ENCODE peak calls at places on chromosomes 2 and 18, in eight cellular contexts. C is spleen, G is PC-9, E is GM23338, D is tibial artery, O is astrocyte of the spinal cord, F is stomach, J is epithelial cell of proximal tubule. R is an unnamed sample.
A peak's percentile ranks its signal among the peaks of the same experiment; 100 is the strongest.

GRCh38 chr18:73791081-73791480 is 356.6 kb downstream of the FBXO15 start:
- DNase-seq in C (no peak), G (no peak), E (no peak), D (no peak), O (peak; percentile 66), F (no peak), J (no peak), R (peak; percentile 73)

GRCh38 chr18:78770149-78771139 is 209.2 kb upstream of the SALL3 start:
- DNase-seq in C (no peak), G (no peak), E (peak; percentile 25), D (no peak), O (no peak), F (peak; percentile 20), J (no peak), R (no peak)

GRCh38 chr18:58845913-58846312 is 18.8 kb upstream of the ZNF532 start:
- DNase-seq in C (no peak), G (no peak), E (no peak), D (no peak), O (no peak), F (no peak), J (no peak), R (no peak)

GRCh38 chr2:181657379-181657778 is 474 bp upstream of the CERKL start:
- DNase-seq in C (no peak), G (no peak), E (peak; percentile 57), D (no peak), O (no peak), F (no peak), J (no peak), R (no peak)

GRCh38 chr2:24873619-24874018 is 46.4 kb downstream of the ADCY3 start:
- DNase-seq in C (no peak), G (no peak), E (no peak), D (no peak), O (no peak), F (no peak), J (no peak), R (peak; percentile 64)

GRCh38 chr2:153115141-153115540 is 363.4 kb downstream of the RPRM start:
- DNase-seq in C (no peak), G (no peak), E (no peak), D (no peak), O (no peak), F (no peak), J (no peak), R (no peak)

GRCh38 chr2:46967990-46968647 is 52.5 kb upstream of the MCFD2 start:
- DNase-seq in C (no peak), G (peak; percentile 90), E (no peak), D (peak; percentile 89), O (peak; percentile 87), F (peak; percentile 73), J (peak; percentile 75), R (peak; percentile 98)

GRCh38 chr18:10318686-10318960 is 135.8 kb upstream of the APCDD1 start:
- DNase-seq in C (no peak), G (no peak), E (peak; percentile 8), D (no peak), O (no peak), F (no peak), J (no peak), R (no peak)

GRCh38 chr2:157837851-157838441 is 38.2 kb downstream of the ACVR1 start:
- DNase-seq in C (no peak), G (no peak), E (no peak), D (peak; percentile 23), O (peak; percentile 35), F (no peak), J (no peak), R (peak; percentile 57)

GRCh38 chr2:176093145-176093888 is 796 bp downstream of the HOXD13 start:
- DNase-seq in C (no peak), G (no peak), E (no peak), D (no peak), O (no peak), F (peak; percentile 22), J (no peak), R (no peak)

GRCh38 chr18:79935925-79936324 is 15.5 kb downstream of the SLC66A2 start:
- DNase-seq in C (peak; percentile 35), G (no peak), E (no peak), D (no peak), O (no peak), F (no peak), J (no peak), R (no peak)

GRCh38 chr2:181937473-181937872 is 45.9 kb downstream of the ITPRID2 start:
- DNase-seq in C (no peak), G (no peak), E (no peak), D (no peak), O (no peak), F (no peak), J (no peak), R (peak; percentile 36)

GRCh38 chr2:64049633-64050220 is 30.5 kb upstream of the VPS54 start:
- DNase-seq in C (peak; percentile 78), G (peak; percentile 66), E (peak; percentile 84), D (peak; percentile 58), O (peak; percentile 64), F (peak; percentile 61), J (no peak), R (peak; percentile 82)

GRCh38 chr18:68693091-68693815 is 21.7 kb downstream of the TMX3 start:
- DNase-seq in C (no peak), G (no peak), E (no peak), D (no peak), O (no peak), F (no peak), J (no peak), R (no peak)

GRCh38 chr2:158004131-158004530 is 97.5 kb upstream of the UPP2 start:
- DNase-seq in C (no peak), G (no peak), E (no peak), D (no peak), O (no peak), F (no peak), J (peak; percentile 18), R (no peak)

GRCh38 chr18:36296591-36297418 is 708 bp upstream of the FHOD3 start:
- DNase-seq in C (no peak), G (peak; percentile 62), E (peak; percentile 80), D (peak; percentile 67), O (peak; percentile 83), F (no peak), J (no peak), R (peak; percentile 82)

GRCh38 chr2:37985333-37985732 is 60.2 kb downstream of the RMDN2 start:
- DNase-seq in C (no peak), G (no peak), E (no peak), D (no peak), O (peak; percentile 61), F (no peak), J (no peak), R (peak; percentile 85)
- TF ChIP-seq CTCF in C (no peak), G (no peak), E (no peak), D (no peak), O (no peak), F (no peak), J (no peak), R (no peak)

GRCh38 chr2:170716851-170717598 is 1.9 kb downstream of the SP5 start:
- DNase-seq in C (peak; percentile 80), G (no peak), E (peak; percentile 87), D (peak; percentile 49), O (peak; percentile 26), F (peak; percentile 58), J (no peak), R (no peak)
- H3K4me3 ChIP-seq in C (peak overlapping the region; percentile 4), G (no peak overlapping the region), E (peak overlapping the region; percentile 56), D (peak overlapping the region; percentile 47), O (no peak overlapping the region), F (peak overlapping the region; percentile 58), J (no peak overlapping the region), R (no peak overlapping the region)

GRCh38 chr2:108927936-108928659 is 60.9 kb downstream of the EDAR start:
- DNase-seq in C (peak; percentile 50), G (peak; percentile 50), E (peak; percentile 78), D (no peak), O (peak; percentile 46), F (peak; percentile 54), J (no peak), R (peak; percentile 69)

GRCh38 chr2:108926561-108927380 is 62.2 kb downstream of the EDAR start:
- DNase-seq in C (peak; percentile 66), G (no peak), E (no peak), D (no peak), O (no peak), F (no peak), J (no peak), R (no peak)

GRCh38 chr2:108929896-108930425 is 59.1 kb downstream of the EDAR start:
- DNase-seq in C (no peak), G (no peak), E (no peak), D (no peak), O (no peak), F (no peak), J (no peak), R (no peak)

GRCh38 chr2:108927405-108927804 is 61.6 kb downstream of the EDAR start:
- DNase-seq in C (peak; percentile 62), G (no peak), E (no peak), D (no peak), O (no peak), F (no peak), J (no peak), R (no peak)

DNA sequence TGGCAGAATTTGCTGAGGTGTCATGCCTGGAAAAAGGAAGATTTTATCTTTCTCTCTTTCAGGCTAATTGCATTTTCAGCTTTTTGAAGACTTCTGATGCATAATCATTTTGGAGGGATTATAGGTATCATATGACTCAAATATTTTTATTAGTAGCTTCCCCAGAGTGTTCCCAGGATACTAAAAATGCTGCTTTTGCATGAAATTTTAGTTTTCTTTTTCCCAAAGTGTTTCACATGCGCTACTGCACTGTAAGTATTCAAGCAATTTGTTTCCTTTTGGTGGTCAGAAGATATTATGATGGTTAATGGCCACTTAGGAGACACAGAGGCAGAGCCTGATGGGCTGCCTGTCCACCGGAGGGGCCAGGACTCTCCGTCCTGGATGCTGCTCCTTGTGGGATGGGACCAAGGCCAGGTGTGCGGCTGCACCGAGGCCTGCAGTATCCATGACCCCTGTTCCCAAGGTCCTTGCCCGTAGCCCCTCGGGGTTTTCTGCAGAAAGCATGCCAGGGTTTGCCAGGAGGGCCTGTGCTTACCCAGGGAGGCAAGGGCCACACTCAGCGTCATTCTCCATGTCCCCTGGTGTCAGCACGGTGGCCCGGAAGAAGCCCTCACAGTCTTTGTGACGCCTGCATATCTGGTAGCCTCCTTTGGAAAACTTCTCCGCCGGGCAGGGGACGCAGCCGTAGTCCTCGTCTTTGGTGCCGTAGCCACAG is 60.2 kb downstream of the EDAR start:
- DNase-seq in C (peak; percentile 45), G (no peak), E (no peak), D (no peak), O (no peak), F (no peak), J (no peak), R (no peak)
- TF ChIP-seq CTCF in C (no peak), G (no peak), E (no peak), D (no peak), O (no peak), F (no peak), J (no peak), R (no peak)

GRCh38 chr18:38496222-38496810 is 930.7 kb upstream of the CELF4 start:
- DNase-seq in C (no peak), G (no peak), E (no peak), D (no peak), O (no peak), F (no peak), J (no peak), R (no peak)

GRCh38 chr18:38493991-38494559 is 928.5 kb upstream of the CELF4 start:
- DNase-seq in C (no peak), G (no peak), E (no peak), D (no peak), O (no peak), F (no peak), J (no peak), R (no peak)

GRCh38 chr18:38487521-38487920 is 921.9 kb upstream of the CELF4 start:
- DNase-seq in C (no peak), G (no peak), E (peak; percentile 27), D (no peak), O (no peak), F (no peak), J (no peak), R (no peak)

GRCh38 chr18:38491195-38491594 is 925.6 kb upstream of the CELF4 start:
- DNase-seq in C (no peak), G (no peak), E (no peak), D (no peak), O (no peak), F (no peak), J (no peak), R (no peak)
- H3K4me3 ChIP-seq in C (no peak overlapping the region), G (no peak overlapping the region), E (no peak overlapping the region), D (no peak overlapping the region), O (no peak overlapping the region), F (no peak overlapping the region), J (no peak overlapping the region), R (no peak overlapping the region)